ENCODE peak calls at places on chromosomes 16 and 17, in ten cellular contexts. W is right lobe of liver; D is HTR-8/SVneo; B is sciatic nerve; L is stomach; U is adipocyte; E is stimulated activated CD4-positive, alpha-beta T cell treated with anti-CD3 and anti-CD28 coated beads, Interleukin-2, amount 100 ng/mL, for 48 hours; Z is SW 1271; Y is neural crest cell; Q is activated CD4-positive, alpha-beta T cell treated with anti-CD3 and anti-CD28 coated beads for 24 hours. G is an unnamed sample.

GRCh38 chr17:4636474-4637100 is 4.9 kb downstream of the ALOX15 start:
- DNase-seq in W (no peak), D (no peak), B (no peak), L (no peak), U (no peak), E (no peak), Z (no peak), Y (no peak), Q (no peak), G (no peak)

GRCh38 chr16:86899156-86899555 is 320.8 kb downstream of the FOXL1 start:
- DNase-seq in W (no peak), D (no peak), B (peak), L (no peak), U (no peak), E (no peak), Z (no peak), Y (no peak), Q (no peak), G (no peak)

GRCh38 chr17:1562178-1562643 is 381 bp downstream of the PITPNA start:
- DNase-seq in W (no peak), D (peak), B (no peak), L (peak), U (no peak), E (no peak), Z (no peak), Y (peak), Q (no peak), G (no peak)

GRCh38 chr17:39626171-39626670 is 531 bp upstream of the PPP1R1B start:
- DNase-seq in W (no peak), D (no peak), B (no peak), L (no peak), U (no peak), E (no peak), Z (no peak), Y (no peak), Q (no peak), G (no peak)

GRCh38 chr16:81469710-81470481 is 25.3 kb downstream of the CMIP start:
- DNase-seq in W (no peak), D (no peak), B (no peak), L (peak), U (no peak), E (no peak), Z (no peak), Y (no peak), Q (no peak), G (peak)

GRCh38 chr16:66935319-66936011 is at the start of gene CES2:
- DNase-seq in W (peak), D (peak), B (no peak), L (peak), U (peak), E (no peak), Z (no peak), Y (no peak), Q (no peak), G (no peak)

GRCh38 chr16:88737298-88738166 is 31.2 kb downstream of the CTU2 start:
- DNase-seq in W (no peak), D (peak), B (peak), L (peak), U (peak), E (peak), Z (no peak), Y (peak), Q (peak), G (peak)

GRCh38 chr16:63217011-63217410 is 1180.8 kb upstream of the CDH8 start:
- DNase-seq in W (no peak), D (no peak), B (no peak), L (no peak), U (no peak), E (no peak), Z (no peak), Y (no peak), Q (no peak), G (no peak)

GRCh38 chr17:78921437-78921971 is 3.7 kb downstream of the TIMP2 start:
- DNase-seq in W (no peak), D (no peak), B (peak), L (no peak), U (peak), E (no peak), Z (no peak), Y (no peak), Q (no peak), G (no peak)

GRCh38 chr17:48236681-48237134 is 129.1 kb downstream of the SNX11 start:
- DNase-seq in W (no peak), D (peak), B (no peak), L (no peak), U (no peak), E (no peak), Z (peak), Y (no peak), Q (no peak), G (no peak)

GRCh38 chr16:53901396-53901795 is 197.4 kb downstream of the FTO start:
- DNase-seq in W (no peak), D (no peak), B (no peak), L (no peak), U (no peak), E (no peak), Z (no peak), Y (no peak), Q (no peak), G (no peak)

GRCh38 chr16:54286330-54287017 is at the start of gene IRX3:
- DNase-seq in W (peak), D (peak), B (peak), L (peak), U (peak), E (no peak), Z (peak), Y (peak), Q (no peak), G (no peak)

GRCh38 chr16:11796227-11797165 is 562 bp downstream of the ZC3H7A start:
- DNase-seq in W (peak), D (no peak), B (peak), L (peak), U (peak), E (no peak), Z (no peak), Y (peak), Q (no peak), G (peak)

GRCh38 chr16:50858877-50859627 is 117.2 kb downstream of the CYLD start:
- DNase-seq in W (no peak), D (no peak), B (no peak), L (no peak), U (no peak), E (no peak), Z (no peak), Y (no peak), Q (no peak), G (no peak)

GRCh38 chr17:51085150-51085805 is 35.4 kb downstream of the SPAG9 start:
- DNase-seq in W (no peak), D (no peak), B (no peak), L (no peak), U (peak), E (no peak), Z (no peak), Y (no peak), Q (no peak), G (no peak)

GRCh38 chr17:58376472-58376921 is 24.5 kb upstream of the SUPT4H1 start:
- DNase-seq in W (no peak), D (no peak), B (no peak), L (no peak), U (no peak), E (no peak), Z (no peak), Y (no peak), Q (no peak), G (no peak)

G was measured in naive B cell.